ENCODE peak calls at places on chromosomes 5 and 9, in seven cellular contexts. One of them, this sample, is unnamed.

GRCh38 chr9:126822278-126822677 is 17.4 kb downstream of the ZBTB43 start:
- DNase-seq in HCT116: no peak
- DNase-seq in GM12878: no peak
- DNase-seq in SK-N-SH: no peak
- DNase-seq in HepG2: no peak
- DNase-seq in H1: no peak
- DNase-seq in K562: no peak
- DNase-seq in this sample: no peak

GRCh38 chr5:172758836-172759149 is 12.2 kb downstream of the DUSP1 start:
- DNase-seq in HCT116: no peak
- DNase-seq in GM12878: no peak
- DNase-seq in SK-N-SH: no peak
- DNase-seq in HepG2: no peak
- DNase-seq in H1: no peak
- DNase-seq in K562: no peak
- DNase-seq in this sample: no peak

GRCh38 chr5:168455201-168455600 is 31.1 kb upstream of the RARS1 start:
- DNase-seq in HCT116: no peak
- DNase-seq in GM12878: no peak
- DNase-seq in SK-N-SH: no peak
- DNase-seq in HepG2: no peak
- DNase-seq in H1: no peak
- DNase-seq in K562: no peak
- DNase-seq in this sample: no peak

GRCh38 chr9:4225291-4226119 is 74.4 kb downstream of the GLIS3 start:
- DNase-seq in HCT116: peak
- DNase-seq in GM12878: no peak
- DNase-seq in SK-N-SH: no peak
- DNase-seq in HepG2: no peak
- DNase-seq in H1: no peak
- DNase-seq in K562: no peak
- DNase-seq in this sample: no peak

GRCh38 chr9:36101916-36102741 is 34.4 kb upstream of the GLIPR2 start:
- DNase-seq in HCT116: peak
- DNase-seq in GM12878: no peak
- DNase-seq in SK-N-SH: no peak
- DNase-seq in HepG2: peak
- DNase-seq in H1: no peak
- DNase-seq in K562: no peak
- DNase-seq in this sample: no peak

GRCh38 chr5:79845448-79846197 is 145.4 kb downstream of the MTX3 start:
- DNase-seq in HCT116: peak
- DNase-seq in GM12878: no peak
- DNase-seq in SK-N-SH: no peak
- DNase-seq in HepG2: no peak
- DNase-seq in H1: peak
- DNase-seq in K562: peak
- DNase-seq in this sample: no peak

GRCh38 chr5:71767661-71768060 is 48.6 kb downstream of the CARTPT start:
- DNase-seq in HCT116: no peak
- DNase-seq in GM12878: no peak
- DNase-seq in SK-N-SH: no peak
- DNase-seq in HepG2: no peak
- DNase-seq in H1: no peak
- DNase-seq in K562: no peak
- DNase-seq in this sample: no peak

GRCh38 chr5:67426961-67427630 is 230.5 kb upstream of the CD180 start:
- DNase-seq in HCT116: no peak
- DNase-seq in GM12878: no peak
- DNase-seq in SK-N-SH: no peak
- DNase-seq in HepG2: no peak
- DNase-seq in H1: no peak
- DNase-seq in K562: no peak
- DNase-seq in this sample: no peak

GRCh38 chr5:138949988-138950387 is 74.9 kb upstream of the LRRTM2 start:
- DNase-seq in HCT116: no peak
- DNase-seq in GM12878: no peak
- DNase-seq in SK-N-SH: peak
- DNase-seq in HepG2: no peak
- DNase-seq in H1: no peak
- DNase-seq in K562: no peak
- DNase-seq in this sample: peak

GRCh38 chr5:138952962-138953361 is 77.8 kb upstream of the LRRTM2 start:
- DNase-seq in HCT116: no peak
- DNase-seq in GM12878: no peak
- DNase-seq in SK-N-SH: no peak
- DNase-seq in HepG2: no peak
- DNase-seq in H1: no peak
- DNase-seq in K562: no peak
- DNase-seq in this sample: no peak

GRCh38 chr5:138950411-138951011 is 75.4 kb upstream of the LRRTM2 start:
- DNase-seq in HCT116: no peak
- DNase-seq in GM12878: no peak
- DNase-seq in SK-N-SH: no peak
- DNase-seq in HepG2: no peak
- DNase-seq in H1: no peak
- DNase-seq in K562: no peak
- DNase-seq in this sample: no peak

GRCh38 chr5:138951986-138952735 is 77.0 kb upstream of the LRRTM2 start:
- DNase-seq in HCT116: no peak
- DNase-seq in GM12878: no peak
- DNase-seq in SK-N-SH: no peak
- DNase-seq in HepG2: no peak
- DNase-seq in H1: no peak
- DNase-seq in K562: no peak
- DNase-seq in this sample: no peak

DNA sequence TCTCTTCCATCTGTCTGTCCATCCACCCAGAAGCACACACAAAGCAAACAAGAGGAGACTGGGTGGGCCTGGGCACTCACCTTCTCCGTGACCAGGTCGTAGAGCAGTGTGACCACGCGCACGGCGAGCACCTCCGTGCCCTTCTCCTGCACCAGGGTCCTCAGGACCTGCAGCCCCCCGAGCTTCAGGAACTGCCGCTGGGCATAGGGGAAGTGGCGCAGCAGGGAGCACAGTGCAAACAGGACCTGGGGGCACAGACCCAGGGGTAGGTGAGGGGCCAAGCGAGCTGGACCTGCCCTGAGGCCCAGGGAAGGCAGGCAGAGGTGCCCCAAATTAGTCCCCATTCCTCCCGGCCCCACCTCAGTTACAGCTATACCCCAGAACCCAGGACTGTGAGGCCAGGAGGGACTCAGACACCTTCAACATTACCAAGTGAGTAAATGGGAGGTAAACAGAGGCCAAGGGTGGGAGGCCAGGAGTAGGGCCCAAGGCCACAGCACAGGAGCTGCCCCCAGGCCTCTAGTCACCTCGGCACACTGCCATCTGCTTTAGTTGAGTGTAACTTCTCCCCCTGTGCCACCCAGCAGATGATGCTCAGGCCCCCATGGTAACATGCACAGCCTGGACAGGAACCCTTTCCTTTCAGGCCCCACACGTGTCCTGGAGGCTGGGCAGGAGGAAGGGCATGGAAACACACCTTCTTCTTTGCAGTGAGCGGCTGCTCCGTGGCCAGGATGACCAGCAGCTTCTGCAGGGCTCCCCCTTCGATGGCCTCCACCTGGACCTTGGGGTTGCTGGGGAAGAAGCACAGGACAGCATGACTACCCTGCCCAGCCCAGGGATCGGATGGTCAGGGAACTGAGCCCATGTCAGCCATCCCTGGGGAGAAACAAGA is 76.2 kb upstream of the LRRTM2 start:
- DNase-seq in HCT116: no peak
- DNase-seq in GM12878: no peak
- DNase-seq in SK-N-SH: no peak
- DNase-seq in HepG2: no peak
- DNase-seq in H1: no peak
- DNase-seq in K562: no peak
- DNase-seq in this sample: no peak
- TF ChIP-seq JUND in HCT116: no peak
- TF ChIP-seq JUND in GM12878: no peak
- TF ChIP-seq JUND in SK-N-SH: no peak
- TF ChIP-seq JUND in HepG2: no peak
- TF ChIP-seq JUND in H1: no peak
- TF ChIP-seq JUND in K562: no peak
- TF ChIP-seq JUND in this sample: no peak

DNA sequence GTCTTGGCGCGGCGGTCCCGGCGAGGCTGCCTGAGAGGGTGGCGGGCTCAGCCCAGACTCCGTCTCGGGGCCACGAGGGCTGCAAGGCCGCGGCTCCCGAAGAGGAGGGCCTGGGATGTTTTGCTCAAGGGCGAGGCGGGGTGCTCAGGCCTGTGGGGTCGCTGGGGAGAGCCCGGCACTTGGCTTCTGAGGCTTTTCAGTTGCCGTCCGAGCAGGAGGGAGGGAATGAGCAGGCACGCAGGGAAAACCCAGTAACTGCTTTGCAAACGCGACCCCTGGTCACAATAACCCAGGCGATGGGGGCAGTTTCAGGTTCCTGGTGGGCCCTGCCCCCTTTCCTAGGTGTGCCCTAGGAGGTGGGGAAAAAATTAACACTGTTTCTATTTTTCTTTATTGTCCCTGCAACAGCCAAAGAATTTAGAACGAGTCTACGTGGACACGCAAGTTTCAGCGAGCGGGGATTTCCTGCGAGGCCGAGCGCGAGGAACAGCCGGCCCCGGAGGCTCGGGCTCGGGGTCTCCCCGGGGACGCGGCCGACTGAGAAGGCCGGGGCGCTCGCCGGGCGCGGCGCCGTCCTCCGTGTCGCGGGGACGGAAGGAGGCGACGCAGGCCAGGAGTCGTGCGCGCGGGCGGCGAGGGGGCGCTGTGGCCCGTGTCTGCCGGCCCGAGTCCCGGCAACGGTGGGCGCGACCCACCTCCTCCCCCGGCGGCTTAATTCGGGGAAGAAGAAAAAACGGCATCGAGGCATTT is 3.3 kb upstream of the IRX2 start:
- DNase-seq in HCT116: no peak
- DNase-seq in GM12878: no peak
- DNase-seq in SK-N-SH: peak
- DNase-seq in HepG2: no peak
- DNase-seq in H1: peak
- DNase-seq in K562: no peak
- DNase-seq in this sample: no peak
- TF ChIP-seq JUND in HCT116: no peak
- TF ChIP-seq JUND in GM12878: no peak
- TF ChIP-seq JUND in SK-N-SH: no peak
- TF ChIP-seq JUND in HepG2: no peak
- TF ChIP-seq JUND in H1: no peak
- TF ChIP-seq JUND in K562: no peak
- TF ChIP-seq JUND in this sample: no peak

DNA sequence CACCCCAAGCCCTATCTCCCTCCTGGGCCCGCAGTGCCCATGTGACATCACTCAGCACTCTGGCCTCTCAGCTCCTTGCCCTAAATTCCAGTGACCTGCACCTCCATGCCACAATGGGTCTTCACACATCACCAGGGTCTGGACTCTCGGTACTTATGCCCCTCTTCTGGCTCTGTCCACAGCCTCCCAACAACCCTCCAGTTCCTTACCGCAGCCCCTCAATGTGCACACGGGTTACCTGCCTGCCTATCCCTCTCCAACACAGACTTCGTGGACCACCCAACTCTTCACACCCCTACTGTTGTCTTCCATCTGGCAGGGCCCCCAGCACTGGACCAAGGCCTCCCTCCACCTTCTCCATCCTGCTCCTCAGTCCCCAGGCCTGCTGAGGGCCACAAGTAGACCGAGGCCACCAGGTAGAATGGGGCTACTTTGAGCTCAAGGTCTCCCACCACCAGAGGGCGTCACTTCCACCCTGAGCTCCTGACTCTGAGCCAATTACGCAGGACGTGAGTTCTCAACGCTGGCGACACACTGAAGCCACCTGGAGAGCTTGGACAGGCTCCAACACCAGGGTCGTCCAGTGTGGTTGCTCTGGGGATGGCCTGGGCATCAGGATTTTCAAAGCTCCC is 172.1 kb downstream of the GABBR2 start:
- DNase-seq in HCT116: no peak
- DNase-seq in GM12878: peak
- DNase-seq in SK-N-SH: no peak
- DNase-seq in HepG2: peak
- DNase-seq in H1: peak
- DNase-seq in K562: peak
- DNase-seq in this sample: no peak
- TF ChIP-seq JUND in HCT116: no peak
- TF ChIP-seq JUND in GM12878: no peak
- TF ChIP-seq JUND in SK-N-SH: no peak
- TF ChIP-seq JUND in HepG2: no peak
- TF ChIP-seq JUND in H1: no peak
- TF ChIP-seq JUND in K562: peak
- TF ChIP-seq JUND in this sample: no peak

GRCh38 chr5:2529371-2530100 is 221.9 kb downstream of the IRX2 start:
- DNase-seq in HCT116: no peak
- DNase-seq in GM12878: no peak
- DNase-seq in SK-N-SH: no peak
- DNase-seq in HepG2: no peak
- DNase-seq in H1: no peak
- DNase-seq in K562: no peak
- DNase-seq in this sample: no peak

GRCh38 chr5:2522372-2522771 is 229.1 kb downstream of the IRX2 start:
- DNase-seq in HCT116: no peak
- DNase-seq in GM12878: no peak
- DNase-seq in SK-N-SH: no peak
- DNase-seq in HepG2: no peak
- DNase-seq in H1: no peak
- DNase-seq in K562: no peak
- DNase-seq in this sample: no peak

GRCh38 chr5:2519153-2519552 is 232.3 kb downstream of the IRX2 start:
- DNase-seq in HCT116: no peak
- DNase-seq in GM12878: no peak
- DNase-seq in SK-N-SH: no peak
- DNase-seq in HepG2: no peak
- DNase-seq in H1: no peak
- DNase-seq in K562: no peak
- DNase-seq in this sample: no peak

GRCh38 chr5:2523180-2523579 is 228.3 kb downstream of the IRX2 start:
- DNase-seq in HCT116: no peak
- DNase-seq in GM12878: no peak
- DNase-seq in SK-N-SH: no peak
- DNase-seq in HepG2: no peak
- DNase-seq in H1: no peak
- DNase-seq in K562: no peak
- DNase-seq in this sample: peak

DNA sequence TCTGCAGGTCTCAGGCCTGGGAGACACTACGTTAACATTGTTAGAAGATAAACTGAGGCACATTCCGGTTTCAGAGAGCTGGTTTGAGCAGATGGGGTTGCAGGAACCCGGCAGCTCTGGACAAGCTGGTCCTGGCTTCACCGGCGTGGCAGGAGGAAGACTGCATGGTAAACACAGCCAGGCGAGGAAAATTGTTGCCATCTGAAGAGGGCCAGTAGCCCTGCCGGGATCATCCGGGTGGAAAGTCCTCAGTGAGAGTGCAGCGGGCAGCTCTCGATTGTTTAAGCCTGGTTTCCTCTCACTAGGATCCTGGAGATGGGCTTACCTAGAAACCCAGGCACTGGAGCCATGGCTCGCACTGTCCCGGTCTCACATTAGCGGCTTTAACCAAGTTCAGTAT is 226.9 kb downstream of the IRX2 start:
- DNase-seq in HCT116: no peak
- DNase-seq in GM12878: no peak
- DNase-seq in SK-N-SH: no peak
- DNase-seq in HepG2: no peak
- DNase-seq in H1: no peak
- DNase-seq in K562: no peak
- DNase-seq in this sample: no peak
- TF ChIP-seq JUND in HCT116: no peak
- TF ChIP-seq JUND in GM12878: no peak
- TF ChIP-seq JUND in SK-N-SH: no peak
- TF ChIP-seq JUND in HepG2: no peak
- TF ChIP-seq JUND in H1: no peak
- TF ChIP-seq JUND in K562: no peak
- TF ChIP-seq JUND in this sample: no peak

This sample was measured in T47D.